ENCODE peak calls at places on chromosomes 11 and 22, in nine cellular contexts. One of them, this sample, is unnamed.

GRCh38 chr11:59413646-59414045 is 12.6 kb downstream of the OR5A2 start:
- DNase-seq in upper lobe of left lung: no peak
- DNase-seq in HepG2: no peak
- DNase-seq in GM12878: no peak
- DNase-seq in heart left ventricle: no peak
- DNase-seq in IMR-90: no peak
- DNase-seq in K562: no peak
- DNase-seq in H54: no peak
- DNase-seq in GM12891: no peak
- DNase-seq in this sample: no peak

GRCh38 chr11:118715245-118715807 is 35.9 kb upstream of the TREH start:
- DNase-seq in upper lobe of left lung: no peak
- DNase-seq in HepG2: no peak
- DNase-seq in GM12878: no peak
- DNase-seq in heart left ventricle: no peak
- DNase-seq in IMR-90: no peak
- DNase-seq in K562: no peak
- DNase-seq in H54: no peak
- DNase-seq in GM12891: no peak
- DNase-seq in this sample: no peak

GRCh38 chr11:55263081-55263480 is 1.1 kb downstream of the TRIM48 start:
- DNase-seq in upper lobe of left lung: no peak
- DNase-seq in HepG2: no peak
- DNase-seq in GM12878: no peak
- DNase-seq in heart left ventricle: no peak
- DNase-seq in IMR-90: no peak
- DNase-seq in K562: no peak
- DNase-seq in H54: no peak
- DNase-seq in GM12891: no peak
- DNase-seq in this sample: no peak

GRCh38 chr11:126063510-126063858 is 818 bp upstream of the CDON start:
- DNase-seq in upper lobe of left lung: no peak
- DNase-seq in HepG2: no peak
- DNase-seq in GM12878: no peak
- DNase-seq in heart left ventricle: no peak
- DNase-seq in IMR-90: no peak
- DNase-seq in K562: no peak
- DNase-seq in H54: no peak
- DNase-seq in GM12891: no peak
- DNase-seq in this sample: no peak

GRCh38 chr11:118435233-118435892 is 929 bp upstream of the KMT2A start:
- DNase-seq in upper lobe of left lung: peak
- DNase-seq in HepG2: peak
- DNase-seq in GM12878: no peak
- DNase-seq in heart left ventricle: peak
- DNase-seq in IMR-90: peak
- DNase-seq in K562: peak
- DNase-seq in H54: no peak
- DNase-seq in GM12891: peak
- DNase-seq in this sample: peak

GRCh38 chr22:29106839-29107238 is 34.0 kb downstream of the KREMEN1 start:
- DNase-seq in upper lobe of left lung: no peak
- DNase-seq in HepG2: no peak
- DNase-seq in GM12878: no peak
- DNase-seq in heart left ventricle: no peak
- DNase-seq in IMR-90: no peak
- DNase-seq in K562: no peak
- DNase-seq in H54: no peak
- DNase-seq in GM12891: no peak
- DNase-seq in this sample: no peak

GRCh38 chr11:71203681-71204080 is 48.7 kb downstream of the SHANK2 start:
- DNase-seq in upper lobe of left lung: no peak
- DNase-seq in HepG2: no peak
- DNase-seq in GM12878: no peak
- DNase-seq in heart left ventricle: no peak
- DNase-seq in IMR-90: no peak
- DNase-seq in K562: no peak
- DNase-seq in H54: no peak
- DNase-seq in GM12891: no peak
- DNase-seq in this sample: no peak

GRCh38 chr11:73193251-73194033 is 24.6 kb upstream of the P2RY2 start:
- DNase-seq in upper lobe of left lung: no peak
- DNase-seq in HepG2: no peak
- DNase-seq in GM12878: peak
- DNase-seq in heart left ventricle: no peak
- DNase-seq in IMR-90: no peak
- DNase-seq in K562: no peak
- DNase-seq in H54: no peak
- DNase-seq in GM12891: no peak
- DNase-seq in this sample: no peak

GRCh38 chr11:34805937-34806336 is 110.2 kb downstream of the APIP start:
- DNase-seq in upper lobe of left lung: no peak
- DNase-seq in HepG2: no peak
- DNase-seq in GM12878: no peak
- DNase-seq in heart left ventricle: no peak
- DNase-seq in IMR-90: no peak
- DNase-seq in K562: peak
- DNase-seq in H54: no peak
- DNase-seq in GM12891: no peak
- DNase-seq in this sample: no peak

GRCh38 chr11:98711011-98711410 is 309.7 kb upstream of the CNTN5 start:
- DNase-seq in upper lobe of left lung: no peak
- DNase-seq in HepG2: no peak
- DNase-seq in GM12878: no peak
- DNase-seq in heart left ventricle: peak
- DNase-seq in IMR-90: no peak
- DNase-seq in K562: no peak
- DNase-seq in H54: no peak
- DNase-seq in GM12891: no peak
- DNase-seq in this sample: no peak

GRCh38 chr11:66329165-66329673 is 7.0 kb downstream of the RIN1 start:
- DNase-seq in upper lobe of left lung: no peak
- DNase-seq in HepG2: no peak
- DNase-seq in GM12878: no peak
- DNase-seq in heart left ventricle: no peak
- DNase-seq in IMR-90: no peak
- DNase-seq in K562: peak
- DNase-seq in H54: no peak
- DNase-seq in GM12891: no peak
- DNase-seq in this sample: no peak

GRCh38 chr11:833114-833791 is 501 bp downstream of the CD151 start:
- DNase-seq in upper lobe of left lung: peak
- DNase-seq in HepG2: no peak
- DNase-seq in GM12878: no peak
- DNase-seq in heart left ventricle: peak
- DNase-seq in IMR-90: no peak
- DNase-seq in K562: peak
- DNase-seq in H54: no peak
- DNase-seq in GM12891: no peak
- DNase-seq in this sample: peak

GRCh38 chr11:26571861-26572654 is at the start of gene MUC15:
- DNase-seq in upper lobe of left lung: no peak
- DNase-seq in HepG2: no peak
- DNase-seq in GM12878: no peak
- DNase-seq in heart left ventricle: no peak
- DNase-seq in IMR-90: no peak
- DNase-seq in K562: no peak
- DNase-seq in H54: no peak
- DNase-seq in GM12891: no peak
- DNase-seq in this sample: no peak
- TF ChIP-seq POLR2A in upper lobe of left lung: no peak
- TF ChIP-seq POLR2A in HepG2: no peak
- TF ChIP-seq POLR2A in GM12878: no peak
- TF ChIP-seq POLR2A in heart left ventricle: no peak
- TF ChIP-seq POLR2A in IMR-90: no peak
- TF ChIP-seq POLR2A in K562: no peak
- TF ChIP-seq POLR2A in H54: no peak
- TF ChIP-seq POLR2A in GM12891: no peak
- TF ChIP-seq POLR2A in this sample: no peak

GRCh38 chr22:36922097-36922608 is 8.7 kb downstream of the CSF2RB start:
- DNase-seq in upper lobe of left lung: peak
- DNase-seq in HepG2: no peak
- DNase-seq in GM12878: no peak
- DNase-seq in heart left ventricle: no peak
- DNase-seq in IMR-90: no peak
- DNase-seq in K562: no peak
- DNase-seq in H54: no peak
- DNase-seq in GM12891: no peak
- DNase-seq in this sample: no peak

GRCh38 chr22:36924151-36924698 is 10.8 kb downstream of the CSF2RB start:
- DNase-seq in upper lobe of left lung: no peak
- DNase-seq in HepG2: no peak
- DNase-seq in GM12878: no peak
- DNase-seq in heart left ventricle: no peak
- DNase-seq in IMR-90: no peak
- DNase-seq in K562: no peak
- DNase-seq in H54: no peak
- DNase-seq in GM12891: no peak
- DNase-seq in this sample: no peak

GRCh38 chr22:36921309-36922096 is 8.1 kb downstream of the CSF2RB start:
- DNase-seq in upper lobe of left lung: no peak
- DNase-seq in HepG2: no peak
- DNase-seq in GM12878: peak
- DNase-seq in heart left ventricle: no peak
- DNase-seq in IMR-90: no peak
- DNase-seq in K562: no peak
- DNase-seq in H54: no peak
- DNase-seq in GM12891: no peak
- DNase-seq in this sample: peak

GRCh38 chr22:36923458-36923784 is 10.0 kb downstream of the CSF2RB start:
- DNase-seq in upper lobe of left lung: peak
- DNase-seq in HepG2: no peak
- DNase-seq in GM12878: no peak
- DNase-seq in heart left ventricle: no peak
- DNase-seq in IMR-90: no peak
- DNase-seq in K562: no peak
- DNase-seq in H54: no peak
- DNase-seq in GM12891: no peak
- DNase-seq in this sample: no peak

GRCh38 chr22:36922752-36923457 is 9.5 kb downstream of the CSF2RB start:
- DNase-seq in upper lobe of left lung: no peak
- DNase-seq in HepG2: no peak
- DNase-seq in GM12878: no peak
- DNase-seq in heart left ventricle: no peak
- DNase-seq in IMR-90: no peak
- DNase-seq in K562: no peak
- DNase-seq in H54: no peak
- DNase-seq in GM12891: no peak
- DNase-seq in this sample: no peak
- TF ChIP-seq POLR2A in upper lobe of left lung: no peak
- TF ChIP-seq POLR2A in HepG2: no peak
- TF ChIP-seq POLR2A in GM12878: no peak
- TF ChIP-seq POLR2A in heart left ventricle: no peak
- TF ChIP-seq POLR2A in IMR-90: no peak
- TF ChIP-seq POLR2A in K562: no peak
- TF ChIP-seq POLR2A in H54: no peak
- TF ChIP-seq POLR2A in GM12891: no peak
- TF ChIP-seq POLR2A in this sample: no peak

GRCh38 chr22:40462195-40462988 is 92.0 kb downstream of the SGSM3 start:
- DNase-seq in upper lobe of left lung: no peak
- DNase-seq in HepG2: peak
- DNase-seq in GM12878: no peak
- DNase-seq in heart left ventricle: no peak
- DNase-seq in IMR-90: no peak
- DNase-seq in K562: no peak
- DNase-seq in H54: no peak
- DNase-seq in GM12891: no peak
- DNase-seq in this sample: peak
- TF ChIP-seq POLR2A in upper lobe of left lung: no peak
- TF ChIP-seq POLR2A in HepG2: no peak
- TF ChIP-seq POLR2A in GM12878: no peak
- TF ChIP-seq POLR2A in heart left ventricle: no peak
- TF ChIP-seq POLR2A in IMR-90: no peak
- TF ChIP-seq POLR2A in K562: no peak
- TF ChIP-seq POLR2A in H54: no peak
- TF ChIP-seq POLR2A in GM12891: no peak
- TF ChIP-seq POLR2A in this sample: no peak

GRCh38 chr11:134032031-134032430 is 36.8 kb upstream of the JAM3 start:
- DNase-seq in upper lobe of left lung: no peak
- DNase-seq in HepG2: no peak
- DNase-seq in GM12878: no peak
- DNase-seq in heart left ventricle: no peak
- DNase-seq in IMR-90: no peak
- DNase-seq in K562: no peak
- DNase-seq in H54: no peak
- DNase-seq in GM12891: no peak
- DNase-seq in this sample: no peak

GRCh38 chr11:134032501-134033091 is 36.3 kb upstream of the JAM3 start:
- DNase-seq in upper lobe of left lung: peak
- DNase-seq in HepG2: no peak
- DNase-seq in GM12878: no peak
- DNase-seq in heart left ventricle: peak
- DNase-seq in IMR-90: no peak
- DNase-seq in K562: no peak
- DNase-seq in H54: no peak
- DNase-seq in GM12891: no peak
- DNase-seq in this sample: no peak

GRCh38 chr11:134033276-134033675 is 35.6 kb upstream of the JAM3 start:
- DNase-seq in upper lobe of left lung: no peak
- DNase-seq in HepG2: no peak
- DNase-seq in GM12878: no peak
- DNase-seq in heart left ventricle: no peak
- DNase-seq in IMR-90: no peak
- DNase-seq in K562: no peak
- DNase-seq in H54: no peak
- DNase-seq in GM12891: no peak
- DNase-seq in this sample: no peak

GRCh38 chr11:134034496-134035381 is 34.1 kb upstream of the JAM3 start:
- DNase-seq in upper lobe of left lung: no peak
- DNase-seq in HepG2: no peak
- DNase-seq in GM12878: no peak
- DNase-seq in heart left ventricle: peak
- DNase-seq in IMR-90: no peak
- DNase-seq in K562: no peak
- DNase-seq in H54: peak
- DNase-seq in GM12891: no peak
- DNase-seq in this sample: no peak

DNA sequence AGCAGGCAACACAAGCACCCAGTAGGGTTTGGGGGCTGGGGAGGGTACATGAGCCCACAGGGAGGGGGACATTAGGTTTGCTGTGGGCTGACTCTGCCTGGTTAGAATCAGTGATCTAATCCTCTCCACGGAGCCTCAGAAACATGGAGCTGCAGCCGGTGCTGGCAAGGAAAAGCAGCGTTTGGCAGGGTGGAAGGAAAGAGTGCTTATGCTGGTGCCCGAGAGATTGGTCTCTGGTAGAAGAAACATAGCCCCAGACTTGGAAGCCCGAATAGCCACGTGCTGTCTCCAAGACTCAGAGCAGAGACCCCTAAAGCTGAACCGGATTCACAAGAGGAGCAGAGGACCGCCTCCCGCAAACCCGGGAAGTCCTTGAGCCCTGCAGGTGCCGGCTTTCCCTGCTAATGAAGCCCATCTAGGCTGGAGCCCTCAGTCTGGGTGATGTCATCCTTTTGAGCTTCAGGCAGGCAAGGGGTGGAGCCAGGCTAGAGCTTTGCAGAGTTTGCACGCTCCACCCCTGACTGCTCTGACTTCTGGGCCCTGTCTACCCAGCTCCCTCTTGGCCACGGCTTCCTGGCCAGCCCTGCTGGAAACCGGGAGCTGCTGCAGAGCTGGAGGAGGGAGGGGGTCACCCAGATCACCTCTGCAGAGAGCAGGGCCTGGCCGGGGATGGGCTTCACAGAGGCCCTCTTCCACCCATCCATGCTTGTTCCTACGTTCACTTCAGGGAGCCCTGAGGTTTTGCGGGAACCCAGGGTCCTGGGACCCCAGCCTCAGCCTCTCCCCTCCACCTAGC is 35.0 kb upstream of the JAM3 start:
- DNase-seq in upper lobe of left lung: no peak
- DNase-seq in HepG2: peak
- DNase-seq in GM12878: no peak
- DNase-seq in heart left ventricle: peak
- DNase-seq in IMR-90: peak
- DNase-seq in K562: peak
- DNase-seq in H54: peak
- DNase-seq in GM12891: peak
- DNase-seq in this sample: peak
- TF ChIP-seq POLR2A in upper lobe of left lung: no peak
- TF ChIP-seq POLR2A in HepG2: no peak
- TF ChIP-seq POLR2A in GM12878: no peak
- TF ChIP-seq POLR2A in heart left ventricle: no peak
- TF ChIP-seq POLR2A in IMR-90: no peak
- TF ChIP-seq POLR2A in K562: no peak
- TF ChIP-seq POLR2A in H54: no peak
- TF ChIP-seq POLR2A in GM12891: no peak
- TF ChIP-seq POLR2A in this sample: no peak

This sample was measured in erythroblast.